ENCODE peak calls at places on chromosomes 11 and 22, in nine cellular contexts. One of them, this sample, is unnamed.

GRCh38 chr11:122983438-122984185 is 2.0 kb upstream of the BSX start:
- DNase-seq in SK-N-MC: no peak
- DNase-seq in A549: no peak
- DNase-seq in CD4-positive, alpha-beta memory T cell: no peak
- DNase-seq in mesendoderm: peak
- DNase-seq in tibial artery: no peak
- DNase-seq in RWPE2: no peak
- DNase-seq in breast epithelium: no peak
- DNase-seq in coronary artery: no peak
- DNase-seq in this sample: no peak

GRCh38 chr22:49827853-49828598 is at the start of gene BRD1:
- DNase-seq in SK-N-MC: no peak
- DNase-seq in RWPE2: no peak
- DNase-seq in A549: no peak
- DNase-seq in mesendoderm: peak
- DNase-seq in coronary artery: no peak
- DNase-seq in CD4-positive, alpha-beta memory T cell: peak
- DNase-seq in tibial artery: no peak
- DNase-seq in breast epithelium: no peak
- DNase-seq in this sample: no peak

GRCh38 chr11:133659542-133660201 is 127.4 kb upstream of the OPCML start:
- DNase-seq in SK-N-MC: no peak
- DNase-seq in tibial artery: no peak
- DNase-seq in A549: no peak
- DNase-seq in CD4-positive, alpha-beta memory T cell: no peak
- DNase-seq in coronary artery: no peak
- DNase-seq in breast epithelium: no peak
- DNase-seq in RWPE2: no peak
- DNase-seq in mesendoderm: peak
- DNase-seq in this sample: no peak

GRCh38 chr11:55719608-55720160 is 53.6 kb upstream of the OR5D13 start:
- DNase-seq in RWPE2: no peak
- DNase-seq in breast epithelium: no peak
- DNase-seq in mesendoderm: no peak
- DNase-seq in CD4-positive, alpha-beta memory T cell: no peak
- DNase-seq in coronary artery: no peak
- DNase-seq in SK-N-MC: no peak
- DNase-seq in A549: no peak
- DNase-seq in tibial artery: no peak
- DNase-seq in this sample: no peak

GRCh38 chr11:64566042-64566914 is 24.7 kb upstream of the SLC22A12 start:
- DNase-seq in mesendoderm: peak
- DNase-seq in SK-N-MC: peak
- DNase-seq in tibial artery: peak
- DNase-seq in breast epithelium: peak
- DNase-seq in CD4-positive, alpha-beta memory T cell: peak
- DNase-seq in coronary artery: no peak
- DNase-seq in RWPE2: peak
- DNase-seq in A549: peak
- DNase-seq in this sample: peak

GRCh38 chr11:44780940-44781631 is 54.3 kb downstream of the TSPAN18 start:
- DNase-seq in RWPE2: no peak
- DNase-seq in mesendoderm: peak
- DNase-seq in breast epithelium: no peak
- DNase-seq in SK-N-MC: no peak
- DNase-seq in coronary artery: peak
- DNase-seq in tibial artery: peak
- DNase-seq in A549: no peak
- DNase-seq in CD4-positive, alpha-beta memory T cell: no peak
- DNase-seq in this sample: no peak

GRCh38 chr22:37782340-37783168 is 25.2 kb upstream of the GCAT start:
- DNase-seq in SK-N-MC: no peak
- DNase-seq in coronary artery: no peak
- DNase-seq in CD4-positive, alpha-beta memory T cell: no peak
- DNase-seq in tibial artery: no peak
- DNase-seq in A549: no peak
- DNase-seq in RWPE2: no peak
- DNase-seq in mesendoderm: no peak
- DNase-seq in breast epithelium: no peak
- DNase-seq in this sample: no peak

GRCh38 chr22:17562906-17563870 is at the start of gene SLC25A18:
- DNase-seq in tibial artery: peak
- DNase-seq in CD4-positive, alpha-beta memory T cell: no peak
- DNase-seq in A549: no peak
- DNase-seq in breast epithelium: no peak
- DNase-seq in coronary artery: no peak
- DNase-seq in SK-N-MC: no peak
- DNase-seq in mesendoderm: peak
- DNase-seq in RWPE2: no peak
- DNase-seq in this sample: no peak

GRCh38 chr11:8092587-8093424 is 11.8 kb downstream of the TUB start:
- DNase-seq in breast epithelium: no peak
- DNase-seq in mesendoderm: peak
- DNase-seq in coronary artery: peak
- DNase-seq in RWPE2: peak
- DNase-seq in SK-N-MC: no peak
- DNase-seq in CD4-positive, alpha-beta memory T cell: no peak
- DNase-seq in A549: peak
- DNase-seq in tibial artery: peak
- DNase-seq in this sample: no peak

GRCh38 chr11:63494936-63495335 is 4.0 kb upstream of the PLAAT5 start:
- DNase-seq in CD4-positive, alpha-beta memory T cell: no peak
- DNase-seq in A549: no peak
- DNase-seq in tibial artery: no peak
- DNase-seq in coronary artery: no peak
- DNase-seq in breast epithelium: no peak
- DNase-seq in SK-N-MC: no peak
- DNase-seq in mesendoderm: no peak
- DNase-seq in RWPE2: no peak
- DNase-seq in this sample: no peak

GRCh38 chr22:23831781-23832180 is 7.0 kb downstream of the DERL3 start:
- DNase-seq in breast epithelium: no peak
- DNase-seq in A549: no peak
- DNase-seq in tibial artery: no peak
- DNase-seq in RWPE2: peak
- DNase-seq in SK-N-MC: no peak
- DNase-seq in coronary artery: peak
- DNase-seq in CD4-positive, alpha-beta memory T cell: no peak
- DNase-seq in mesendoderm: no peak
- DNase-seq in this sample: no peak

GRCh38 chr11:61454520-61454919 is 24.6 kb downstream of the SDHAF2 start:
- DNase-seq in CD4-positive, alpha-beta memory T cell: no peak
- DNase-seq in SK-N-MC: no peak
- DNase-seq in A549: no peak
- DNase-seq in mesendoderm: no peak
- DNase-seq in RWPE2: no peak
- DNase-seq in breast epithelium: no peak
- DNase-seq in tibial artery: no peak
- DNase-seq in coronary artery: no peak
- DNase-seq in this sample: no peak

GRCh38 chr11:74980627-74981026 is 8.1 kb upstream of the NEU3 start:
- DNase-seq in CD4-positive, alpha-beta memory T cell: no peak
- DNase-seq in RWPE2: no peak
- DNase-seq in tibial artery: no peak
- DNase-seq in A549: no peak
- DNase-seq in breast epithelium: no peak
- DNase-seq in mesendoderm: no peak
- DNase-seq in coronary artery: no peak
- DNase-seq in SK-N-MC: no peak
- DNase-seq in this sample: no peak

GRCh38 chr22:33823552-33823951 is 96.7 kb downstream of the LARGE1 start:
- DNase-seq in A549: no peak
- DNase-seq in coronary artery: no peak
- DNase-seq in tibial artery: no peak
- DNase-seq in mesendoderm: no peak
- DNase-seq in CD4-positive, alpha-beta memory T cell: no peak
- DNase-seq in SK-N-MC: no peak
- DNase-seq in RWPE2: no peak
- DNase-seq in breast epithelium: no peak
- DNase-seq in this sample: no peak

GRCh38 chr11:106939157-106939556 is 79.1 kb downstream of the GUCY1A2 start:
- DNase-seq in tibial artery: no peak
- DNase-seq in A549: no peak
- DNase-seq in SK-N-MC: no peak
- DNase-seq in RWPE2: no peak
- DNase-seq in coronary artery: no peak
- DNase-seq in mesendoderm: no peak
- DNase-seq in CD4-positive, alpha-beta memory T cell: no peak
- DNase-seq in breast epithelium: no peak
- DNase-seq in this sample: no peak

GRCh38 chr22:17422736-17423343 is 53.6 kb downstream of the CECR2 start:
- DNase-seq in coronary artery: no peak
- DNase-seq in CD4-positive, alpha-beta memory T cell: no peak
- DNase-seq in mesendoderm: peak
- DNase-seq in RWPE2: no peak
- DNase-seq in breast epithelium: no peak
- DNase-seq in SK-N-MC: no peak
- DNase-seq in tibial artery: no peak
- DNase-seq in A549: no peak
- DNase-seq in this sample: no peak

GRCh38 chr11:35131760-35132159 is 7.2 kb upstream of the CD44 start:
- DNase-seq in CD4-positive, alpha-beta memory T cell: no peak
- DNase-seq in tibial artery: no peak
- DNase-seq in SK-N-MC: no peak
- DNase-seq in A549: no peak
- DNase-seq in mesendoderm: no peak
- DNase-seq in coronary artery: no peak
- DNase-seq in breast epithelium: no peak
- DNase-seq in RWPE2: no peak
- DNase-seq in this sample: no peak

GRCh38 chr11:123454060-123454651 is 24.1 kb downstream of the GRAMD1B start:
- DNase-seq in A549: peak
- DNase-seq in RWPE2: peak
- DNase-seq in mesendoderm: peak
- DNase-seq in CD4-positive, alpha-beta memory T cell: peak
- DNase-seq in breast epithelium: peak
- DNase-seq in SK-N-MC: no peak
- DNase-seq in coronary artery: no peak
- DNase-seq in tibial artery: no peak
- DNase-seq in this sample: peak

GRCh38 chr11:111635706-111636045 is 33.4 kb downstream of the SIK2 start:
- DNase-seq in breast epithelium: no peak
- DNase-seq in SK-N-MC: no peak
- DNase-seq in mesendoderm: no peak
- DNase-seq in A549: no peak
- DNase-seq in tibial artery: peak
- DNase-seq in RWPE2: no peak
- DNase-seq in CD4-positive, alpha-beta memory T cell: no peak
- DNase-seq in coronary artery: no peak
- DNase-seq in this sample: no peak

GRCh38 chr11:16844268-16844667 is 105.8 kb downstream of the C11orf58 start:
- DNase-seq in tibial artery: no peak
- DNase-seq in mesendoderm: no peak
- DNase-seq in A549: no peak
- DNase-seq in CD4-positive, alpha-beta memory T cell: no peak
- DNase-seq in breast epithelium: no peak
- DNase-seq in coronary artery: no peak
- DNase-seq in SK-N-MC: no peak
- DNase-seq in RWPE2: no peak
- DNase-seq in this sample: no peak

GRCh38 chr11:103988595-103988969 is 47.9 kb upstream of the DDI1 start:
- DNase-seq in tibial artery: no peak
- DNase-seq in coronary artery: no peak
- DNase-seq in breast epithelium: no peak
- DNase-seq in RWPE2: no peak
- DNase-seq in CD4-positive, alpha-beta memory T cell: no peak
- DNase-seq in A549: no peak
- DNase-seq in mesendoderm: no peak
- DNase-seq in SK-N-MC: no peak
- DNase-seq in this sample: peak

GRCh38 chr22:46339956-46340355 is 4.4 kb downstream of the TRMU start:
- DNase-seq in tibial artery: no peak
- DNase-seq in coronary artery: no peak
- DNase-seq in CD4-positive, alpha-beta memory T cell: no peak
- DNase-seq in A549: no peak
- DNase-seq in breast epithelium: no peak
- DNase-seq in SK-N-MC: no peak
- DNase-seq in mesendoderm: no peak
- DNase-seq in RWPE2: no peak
- DNase-seq in this sample: no peak

GRCh38 chr11:124745835-124746620 is 6.0 kb downstream of the VSIG2 start:
- DNase-seq in CD4-positive, alpha-beta memory T cell: no peak
- DNase-seq in breast epithelium: no peak
- DNase-seq in RWPE2: no peak
- DNase-seq in coronary artery: no peak
- DNase-seq in tibial artery: no peak
- DNase-seq in A549: peak
- DNase-seq in SK-N-MC: no peak
- DNase-seq in mesendoderm: no peak
- DNase-seq in this sample: no peak

GRCh38 chr11:67279589-67280340 is 9.3 kb upstream of the ANKRD13D start:
- DNase-seq in breast epithelium: no peak
- DNase-seq in mesendoderm: no peak
- DNase-seq in tibial artery: no peak
- DNase-seq in RWPE2: no peak
- DNase-seq in SK-N-MC: no peak
- DNase-seq in A549: no peak
- DNase-seq in CD4-positive, alpha-beta memory T cell: no peak
- DNase-seq in coronary artery: no peak
- DNase-seq in this sample: no peak
- H3K27ac ChIP-seq in breast epithelium: peak
- H3K27ac ChIP-seq in mesendoderm: no peak
- H3K27ac ChIP-seq in tibial artery: peak
- H3K27ac ChIP-seq in RWPE2: no peak
- H3K27ac ChIP-seq in SK-N-MC: no peak
- H3K27ac ChIP-seq in A549: no peak
- H3K27ac ChIP-seq in CD4-positive, alpha-beta memory T cell: peak
- H3K27ac ChIP-seq in coronary artery: peak
- H3K27ac ChIP-seq in this sample: no peak

GRCh38 chr11:126340960-126341709 is 14.4 kb upstream of the ST3GAL4 start:
- DNase-seq in SK-N-MC: no peak
- DNase-seq in coronary artery: no peak
- DNase-seq in CD4-positive, alpha-beta memory T cell: no peak
- DNase-seq in breast epithelium: no peak
- DNase-seq in A549: no peak
- DNase-seq in tibial artery: no peak
- DNase-seq in RWPE2: no peak
- DNase-seq in mesendoderm: no peak
- DNase-seq in this sample: no peak
- H3K27ac ChIP-seq in SK-N-MC: peak
- H3K27ac ChIP-seq in coronary artery: no peak
- H3K27ac ChIP-seq in CD4-positive, alpha-beta memory T cell: no peak
- H3K27ac ChIP-seq in breast epithelium: no peak
- H3K27ac ChIP-seq in A549: no peak
- H3K27ac ChIP-seq in tibial artery: no peak
- H3K27ac ChIP-seq in RWPE2: peak
- H3K27ac ChIP-seq in mesendoderm: no peak
- H3K27ac ChIP-seq in this sample: peak

GRCh38 chr11:86588566-86589090 is 83.8 kb downstream of the ME3 start:
- DNase-seq in CD4-positive, alpha-beta memory T cell: no peak
- DNase-seq in A549: no peak
- DNase-seq in coronary artery: no peak
- DNase-seq in RWPE2: no peak
- DNase-seq in mesendoderm: peak
- DNase-seq in breast epithelium: no peak
- DNase-seq in SK-N-MC: no peak
- DNase-seq in tibial artery: no peak
- DNase-seq in this sample: no peak
- H3K27ac ChIP-seq in CD4-positive, alpha-beta memory T cell: no peak
- H3K27ac ChIP-seq in A549: peak
- H3K27ac ChIP-seq in coronary artery: peak
- H3K27ac ChIP-seq in RWPE2: no peak
- H3K27ac ChIP-seq in mesendoderm: no peak
- H3K27ac ChIP-seq in breast epithelium: no peak
- H3K27ac ChIP-seq in SK-N-MC: no peak
- H3K27ac ChIP-seq in tibial artery: peak
- H3K27ac ChIP-seq in this sample: no peak

GRCh38 chr11:73195191-73196007 is 22.7 kb upstream of the P2RY2 start:
- DNase-seq in SK-N-MC: no peak
- DNase-seq in RWPE2: peak
- DNase-seq in breast epithelium: no peak
- DNase-seq in CD4-positive, alpha-beta memory T cell: no peak
- DNase-seq in tibial artery: no peak
- DNase-seq in coronary artery: no peak
- DNase-seq in A549: peak
- DNase-seq in mesendoderm: no peak
- DNase-seq in this sample: peak
- H3K27ac ChIP-seq in SK-N-MC: no peak
- H3K27ac ChIP-seq in RWPE2: peak
- H3K27ac ChIP-seq in breast epithelium: peak
- H3K27ac ChIP-seq in CD4-positive, alpha-beta memory T cell: no peak
- H3K27ac ChIP-seq in tibial artery: no peak
- H3K27ac ChIP-seq in coronary artery: no peak
- H3K27ac ChIP-seq in A549: peak
- H3K27ac ChIP-seq in mesendoderm: no peak
- H3K27ac ChIP-seq in this sample: peak

This sample was measured in epithelial cell of prostate.